ENCODE peak calls at places on chromosome 20, in ten cellular contexts. S is heart right ventricle, P is suprapubic skin, G is K562, B is hepatocyte, X is transverse colon, U is left ventricle myocardium inferior, D is GM12878, M is thyroid gland, C is A673. Q is an unnamed sample.

GRCh38 chr20:35173576-35174192 is 1.8 kb downstream of the PROCR start:
- DNase-seq in X (no peak), G (no peak), B (no peak), C (no peak), M (no peak), U (no peak), S (no peak), P (no peak), D (no peak), Q (no peak)

GRCh38 chr20:51480507-51481270 is 61.8 kb downstream of the NFATC2 start:
- DNase-seq in M (no peak), X (no peak), P (no peak), D (peak; percentile 84), U (no peak), C (no peak), G (no peak), B (no peak), S (no peak), Q (no peak)

GRCh38 chr20:41248371-41249024 is 69.0 kb downstream of the ZHX3 start:
- DNase-seq in P (no peak), C (no peak), B (no peak), M (peak; percentile 40), D (no peak), G (no peak), U (no peak), S (peak; percentile 32), X (no peak), Q (no peak)

GRCh38 chr20:53040678-53041674 is 68.8 kb downstream of the TSHZ2 start:
- DNase-seq in P (peak; percentile 74), B (no peak), X (no peak), U (no peak), G (peak; percentile 8), C (peak; percentile 33), D (no peak), S (peak; percentile 29), M (peak; percentile 14), Q (no peak)

GRCh38 chr20:50595988-50596693 is 86.0 kb downstream of the PTPN1 start:
- DNase-seq in X (no peak), C (no peak), D (no peak), U (no peak), B (peak; percentile 50), M (peak; percentile 19), P (no peak), S (no peak), G (no peak), Q (no peak)

GRCh38 chr20:35339007-35339406 is 46.8 kb upstream of the FAM83C start:
- DNase-seq in U (no peak), G (no peak), C (no peak), S (no peak), D (no peak), B (no peak), P (no peak), M (no peak), X (no peak), Q (no peak)

GRCh38 chr20:21185849-21186248 is 60.0 kb downstream of the KIZ start:
- DNase-seq in D (no peak), X (no peak), P (no peak), M (no peak), S (no peak), G (no peak), U (no peak), C (no peak), B (no peak), Q (no peak)

GRCh38 chr20:35006009-35006408 is 50.3 kb downstream of the MYH7B start:
- DNase-seq in X (peak; percentile 3), U (no peak), C (no peak), D (no peak), P (peak; percentile 51), G (no peak), S (no peak), M (no peak), B (no peak), Q (no peak)

GRCh38 chr20:59811681-59812171 is 121.7 kb downstream of the SYCP2 start:
- DNase-seq in P (peak; percentile 18), B (no peak), C (no peak), U (no peak), S (no peak), X (no peak), D (no peak), M (no peak), G (no peak), Q (no peak)

GRCh38 chr20:17935761-17936160 is 32.8 kb downstream of the SNX5 start:
- DNase-seq in U (no peak), P (no peak), M (no peak), S (no peak), X (no peak), G (no peak), D (no peak), B (no peak), C (no peak), Q (no peak)

GRCh38 chr20:31257364-31257763 is at the start of gene DEFB115:
- DNase-seq in D (no peak), P (no peak), B (no peak), C (no peak), U (no peak), M (no peak), S (no peak), G (no peak), X (no peak), Q (no peak)

GRCh38 chr20:53255102-53255710 is 283.0 kb downstream of the TSHZ2 start:
- DNase-seq in D (no peak), P (no peak), C (no peak), U (no peak), G (no peak), M (no peak), B (no peak), S (no peak), X (no peak), Q (no peak)

GRCh38 chr20:60467078-60467477 is 508.9 kb downstream of the CDH26 start:
- DNase-seq in P (no peak), M (peak; percentile 91), B (no peak), U (no peak), S (no peak), G (no peak), D (no peak), C (no peak), X (no peak), Q (no peak)

GRCh38 chr20:64189530-64189966 is 25.3 kb downstream of the MYT1 start:
- DNase-seq in P (no peak), D (no peak), B (no peak), C (no peak), X (no peak), U (no peak), G (no peak), M (no peak), S (no peak), Q (no peak)

GRCh38 chr20:38198238-38198861 is 33.3 kb upstream of the TGM2 start:
- DNase-seq in M (no peak), S (no peak), P (no peak), U (no peak), G (peak; percentile 31), B (no peak), D (no peak), C (no peak), X (no peak), Q (no peak)

GRCh38 chr20:24438331-24438730 is 31.1 kb upstream of the SYNDIG1 start:
- DNase-seq in X (no peak), B (no peak), D (no peak), M (no peak), P (no peak), G (no peak), U (no peak), S (no peak), C (no peak), Q (no peak)

GRCh38 chr20:6074145-6074561 is 20.3 kb upstream of the LRRN4 start:
- DNase-seq in U (no peak), D (no peak), B (peak; percentile 49), P (no peak), C (peak; percentile 26), M (no peak), S (peak; percentile 41), X (no peak), G (no peak), Q (peak; percentile 20)

GRCh38 chr20:10557685-10558084 is 116.1 kb downstream of the JAG1 start:
- DNase-seq in G (no peak), M (peak; percentile 80), C (no peak), D (no peak), P (no peak), S (no peak), B (no peak), X (no peak), U (no peak), Q (no peak)

GRCh38 chr20:10556519-10557083 is 117.2 kb downstream of the JAG1 start:
- DNase-seq in B (no peak), P (no peak), X (no peak), C (no peak), M (no peak), D (no peak), U (no peak), S (no peak), G (no peak), Q (no peak)

GRCh38 chr20:10559266-10559665 is 114.5 kb downstream of the JAG1 start:
- DNase-seq in C (no peak), G (no peak), B (no peak), U (no peak), X (no peak), M (peak; percentile 29), P (no peak), S (no peak), D (no peak), Q (no peak)

GRCh38 chr20:10560681-10561080 is 113.1 kb downstream of the JAG1 start:
- DNase-seq in C (no peak), S (no peak), X (no peak), P (no peak), B (no peak), G (no peak), D (no peak), M (no peak), U (no peak), Q (no peak)

GRCh38 chr20:10558635-10559187 is 115.1 kb downstream of the JAG1 start:
- DNase-seq in C (no peak), G (no peak), D (peak; percentile 84), M (no peak), B (no peak), U (no peak), S (no peak), P (no peak), X (no peak), Q (no peak)
- TF ChIP-seq CTCF in C (no peak), G (no peak), D (no peak), M (no peak), B (no peak), U (peak; percentile 21), S (no peak), P (no peak), X (no peak), Q (no peak)

GRCh38 chr20:47217482-47218446 is 138.7 kb downstream of the ZMYND8 start:
- DNase-seq in S (no peak), B (no peak), D (no peak), P (no peak), G (no peak), M (no peak), U (no peak), C (no peak), X (no peak), Q (no peak)
- H3K36me3 ChIP-seq in S (peaks cover 18% of the 10 kb centered on the region), B (peaks cover 2% of the 10 kb centered on the region), D (peaks cover 23% of the 10 kb centered on the region), P (peaks cover 94% of the 10 kb centered on the region), G (peaks cover 96% of the 10 kb centered on the region), M (peaks cover 19% of the 10 kb centered on the region), U (peaks cover 85% of the 10 kb centered on the region), C (peaks cover 25% of the 10 kb centered on the region), X (no peaks in the 10 kb centered on the region), Q (peaks cover 92% of the 10 kb centered on the region)

GRCh38 chr20:4776079-4776630 is 54.4 kb downstream of the PRND start:
- DNase-seq in D (no peak), M (no peak), G (no peak), S (no peak), U (no peak), P (no peak), B (no peak), X (no peak), C (no peak), Q (no peak)
- H3K27ac ChIP-seq in D (no peak overlapping the region), M (no peak overlapping the region), G (no peak overlapping the region), S (no peak overlapping the region), U (no peak overlapping the region), P (no peak overlapping the region), B (no peak overlapping the region), X (no peak overlapping the region), C (no peak overlapping the region), Q (no peak overlapping the region)

GRCh38 chr20:19396466-19397081 is 184.1 kb downstream of the SLC24A3 start:
- DNase-seq in C (peak; percentile 52), B (no peak), S (no peak), D (no peak), G (no peak), U (no peak), X (no peak), P (no peak), M (no peak), Q (no peak)
- TF ChIP-seq CTCF in C (no peak), B (no peak), S (no peak), D (no peak), G (no peak), U (no peak), X (no peak), P (no peak), M (no peak), Q (no peak)

Q was measured in DND-41.